ENCODE peak calls at places on chromosomes 2 and 18, in five cellular contexts. Y is DMS79, N is A549, C is iris pigment epithelial cell, Q is substantia nigra. D is an unnamed sample.

GRCh38 chr18:78406743-78407455 is 572.7 kb upstream of the SALL3 start:
- DNase-seq in N (no peak), Q (no peak), C (no peak), Y (no peak), D (peak)

GRCh38 chr18:7514796-7515440 is 52.2 kb upstream of the PTPRM start:
- DNase-seq in Q (no peak), Y (no peak), N (no peak), C (no peak), D (no peak)

GRCh38 chr2:98382086-98382485 is 35.8 kb downstream of the CNGA3 start:
- DNase-seq in Q (no peak), C (no peak), Y (no peak), N (no peak), D (no peak)

GRCh38 chr2:184921676-184922075 is 323.3 kb downstream of the ZNF804A start:
- DNase-seq in N (no peak), Y (no peak), Q (no peak), C (no peak), D (no peak)

GRCh38 chr18:616380-616995 is 19.7 kb downstream of the CLUL1 start:
- DNase-seq in N (peak), Q (no peak), Y (peak), C (peak), D (no peak)

GRCh38 chr18:48885266-48885950 is 65.4 kb downstream of the SMAD7 start:
- DNase-seq in C (no peak), N (no peak), Q (no peak), Y (no peak), D (no peak)

GRCh38 chr2:220437938-220438337 is 810.5 kb downstream of the SLC4A3 start:
- DNase-seq in C (peak), Y (no peak), N (no peak), Q (no peak), D (no peak)

GRCh38 chr18:59623456-59624383 is 73.5 kb downstream of the CCBE1 start:
- DNase-seq in N (no peak), Q (no peak), C (peak), Y (no peak), D (no peak)

GRCh38 chr2:84939426-84940087 is 31.4 kb upstream of the KCMF1 start:
- DNase-seq in Q (no peak), Y (no peak), C (no peak), N (peak), D (no peak)

GRCh38 chr2:121075006-121075545 is 209.9 kb downstream of the TFCP2L1 start:
- DNase-seq in Y (peak), N (peak), Q (no peak), C (peak), D (peak)

GRCh38 chr2:7026740-7027139 is 109.5 kb downstream of the RNF144A start:
- DNase-seq in Q (no peak), N (no peak), Y (peak), C (no peak), D (peak)

GRCh38 chr2:157304811-157305712 is 20.6 kb downstream of the ERMN start:
- DNase-seq in Y (no peak), Q (no peak), C (peak), N (no peak), D (no peak)

GRCh38 chr2:134736167-134736885 is 17.5 kb upstream of the TMEM163 start:
- DNase-seq in Q (no peak), N (no peak), Y (no peak), C (peak), D (no peak)

GRCh38 chr18:56235061-56235772 is 403.2 kb downstream of the TXNL1 start:
- DNase-seq in N (no peak), Q (no peak), Y (no peak), C (no peak), D (no peak)

GRCh38 chr2:85242321-85242720 is 85.5 kb downstream of the TGOLN2 start:
- DNase-seq in N (no peak), C (no peak), Y (no peak), Q (no peak), D (no peak)

GRCh38 chr18:48021273-48021914 is 90.9 kb upstream of the SMAD2 start:
- DNase-seq in Y (no peak), N (no peak), Q (no peak), C (no peak), D (no peak)

GRCh38 chr18:23684515-23685197 is 4.6 kb upstream of the LAMA3 start:
- DNase-seq in Y (no peak), Q (no peak), C (peak), N (peak), D (no peak)

GRCh38 chr2:162029287-162029901 is 44.6 kb downstream of the DPP4 start:
- DNase-seq in Y (no peak), Q (no peak), N (no peak), C (peak), D (no peak)

GRCh38 chr2:203802277-203803045 is 65.1 kb upstream of the CTLA4 start:
- DNase-seq in C (peak), N (no peak), Y (no peak), Q (no peak), D (no peak)

GRCh38 chr2:149826471-149827125 is 239.0 kb upstream of the MMADHC start:
- DNase-seq in Q (no peak), C (peak), Y (no peak), N (no peak), D (no peak)